ENCODE peak calls at places on chromosomes 11 and 22, in seven cellular contexts. M is cardiac muscle cell; G is mammary epithelial cell; U is body of pancreas; L is GM06990; J is dorsolateral prefrontal cortex; B is activated CD8-positive, alpha-beta T cell treated with anti-CD3 and anti-CD28 coated beads for 36 hours. O is an unnamed sample.

GRCh38 chr11:71342951-71343827 is 90.8 kb upstream of the SHANK2 start:
- DNase-seq in M (peak), G (peak), U (peak), L (no peak), J (peak), B (peak), O (peak)

GRCh38 chr22:50329236-50329635 is 2.4 kb upstream of the DENND6B start:
- DNase-seq in M (no peak), G (peak), U (no peak), L (no peak), J (no peak), B (peak), O (no peak)

GRCh38 chr11:120828847-120829246 is 195.1 kb upstream of the TBCEL start:
- DNase-seq in M (no peak), G (no peak), U (no peak), L (no peak), J (no peak), B (no peak), O (no peak)

GRCh38 chr11:6298605-6299004 is 21.7 kb downstream of the CAVIN3 start:
- DNase-seq in M (peak), G (peak), U (peak), L (no peak), J (no peak), B (peak), O (no peak)

GRCh38 chr11:64877390-64878222 is 815 bp downstream of the EHD1 start:
- DNase-seq in M (no peak), G (no peak), U (no peak), L (peak), J (peak), B (peak), O (peak)

GRCh38 chr11:3155691-3156258 is 9.3 kb downstream of the OSBPL5 start:
- DNase-seq in M (no peak), G (no peak), U (no peak), L (no peak), J (peak), B (no peak), O (no peak)

GRCh38 chr11:2581931-2582435 is 117.8 kb downstream of the KCNQ1OT1 start:
- DNase-seq in M (no peak), G (no peak), U (peak), L (no peak), J (no peak), B (no peak), O (no peak)

GRCh38 chr11:115612331-115612730 is 108.1 kb upstream of the CADM1 start:
- DNase-seq in M (no peak), G (no peak), U (no peak), L (no peak), J (no peak), B (no peak), O (no peak)

GRCh38 chr11:95451682-95452081 is 220.7 kb upstream of the SESN3 start:
- DNase-seq in M (no peak), G (peak), U (no peak), L (no peak), J (no peak), B (no peak), O (no peak)

GRCh38 chr11:122727101-122727929 is 71.8 kb downstream of the UBASH3B start:
- DNase-seq in M (no peak), G (no peak), U (no peak), L (no peak), J (no peak), B (peak), O (peak)

GRCh38 chr11:58923300-58923788 is 15.9 kb upstream of the GLYATL1 start:
- DNase-seq in M (peak), G (peak), U (no peak), L (no peak), J (no peak), B (peak), O (peak)

GRCh38 chr22:22883090-22883727 is 4.4 kb upstream of the IGLL5 start:
- DNase-seq in M (no peak), G (no peak), U (no peak), L (no peak), J (no peak), B (no peak), O (no peak)

GRCh38 chr22:20792966-20793332 is 19.0 kb downstream of the SERPIND1 start:
- DNase-seq in M (no peak), G (no peak), U (no peak), L (no peak), J (no peak), B (no peak), O (no peak)

GRCh38 chr11:32893091-32893946 is 708 bp downstream of the QSER1 start:
- DNase-seq in M (peak), G (peak), U (peak), L (peak), J (peak), B (peak), O (peak)

GRCh38 chr11:8809605-8810272 is 101.2 kb upstream of the AKIP1 start:
- DNase-seq in M (peak), G (no peak), U (peak), L (no peak), J (no peak), B (no peak), O (no peak)

GRCh38 chr11:134293119-134294113 is 17.2 kb downstream of the GLB1L3 start:
- DNase-seq in M (no peak), G (no peak), U (no peak), L (no peak), J (no peak), B (no peak), O (no peak)
- TF ChIP-seq CTCF in M (no peak), G (no peak), U (no peak), L (no peak), J (no peak), B (no peak), O (no peak)

GRCh38 chr11:87338046-87338639 is 300.4 kb downstream of the TMEM135 start:
- DNase-seq in M (no peak), G (no peak), U (no peak), L (no peak), J (no peak), B (no peak), O (no peak)
- TF ChIP-seq CTCF in M (no peak), G (no peak), U (no peak), L (no peak), J (no peak), B (no peak), O (no peak)

GRCh38 chr11:46446343-46446751 is 54.8 kb upstream of the CHRM4 start:
- DNase-seq in M (no peak), G (no peak), U (no peak), L (no peak), J (no peak), B (no peak), O (no peak)
- TF ChIP-seq CTCF in M (no peak), G (no peak), U (no peak), L (no peak), J (peak), B (no peak), O (peak)

DNA sequence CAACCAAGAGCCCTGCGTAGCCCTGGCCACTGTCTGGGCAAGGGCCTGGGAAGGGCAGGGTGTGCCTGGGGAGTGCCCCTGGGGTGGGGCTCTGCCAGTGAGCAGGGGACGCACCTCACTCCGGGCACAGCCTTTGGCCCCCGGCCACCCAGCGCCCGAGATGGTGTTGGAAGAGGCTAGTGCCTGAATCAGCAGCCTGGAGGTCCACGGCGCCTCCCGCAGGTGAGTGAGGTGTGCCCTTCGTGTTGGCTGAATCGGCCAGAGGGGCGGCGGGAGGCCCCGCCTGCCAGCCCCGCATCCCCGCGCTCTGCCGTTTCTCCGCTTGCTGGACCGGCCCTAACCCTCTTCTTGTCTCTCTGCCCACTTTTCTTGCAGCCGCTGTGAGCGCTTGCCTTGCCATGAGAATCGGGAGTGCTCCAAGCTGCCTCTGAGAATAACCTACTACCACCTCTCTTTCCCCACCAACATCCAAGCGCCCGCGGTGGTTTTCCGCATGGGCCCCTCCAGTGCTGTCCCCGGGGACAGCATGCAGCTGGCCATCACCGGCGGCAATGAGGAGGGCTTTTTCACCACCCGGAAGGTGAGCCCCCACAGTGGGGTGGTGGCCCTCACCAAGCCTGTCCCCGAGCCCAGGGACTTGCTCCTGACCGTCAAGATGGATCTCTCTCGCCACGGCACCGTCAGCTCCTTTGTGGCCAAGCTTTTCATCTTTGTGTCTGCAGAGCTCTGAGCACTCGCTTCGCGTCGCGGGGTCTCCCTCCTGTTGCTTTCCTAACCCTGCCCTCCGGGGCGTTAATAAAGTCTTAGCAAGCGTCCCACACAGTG is 60.1 kb downstream of the FBLN1 start:
- DNase-seq in M (no peak), G (no peak), U (no peak), L (no peak), J (no peak), B (no peak), O (no peak)
- TF ChIP-seq CTCF in M (no peak), G (no peak), U (no peak), L (no peak), J (no peak), B (no peak), O (no peak)

GRCh38 chr11:61486004-61486615 is 22.4 kb upstream of the LRRC10B start:
- DNase-seq in M (no peak), G (no peak), U (no peak), L (no peak), J (no peak), B (no peak), O (no peak)

GRCh38 chr11:61488651-61489291 is 19.8 kb upstream of the LRRC10B start:
- DNase-seq in M (peak), G (peak), U (peak), L (no peak), J (no peak), B (no peak), O (no peak)

GRCh38 chr11:61487342-61488025 is 21.1 kb upstream of the LRRC10B start:
- DNase-seq in M (no peak), G (no peak), U (no peak), L (no peak), J (no peak), B (no peak), O (no peak)

GRCh38 chr11:61485080-61485479 is 23.5 kb upstream of the LRRC10B start:
- DNase-seq in M (no peak), G (no peak), U (no peak), L (no peak), J (no peak), B (no peak), O (no peak)

GRCh38 chr11:61486779-61487178 is 21.8 kb upstream of the LRRC10B start:
- DNase-seq in M (no peak), G (peak), U (no peak), L (no peak), J (no peak), B (no peak), O (no peak)
- TF ChIP-seq CTCF in M (no peak), G (no peak), U (no peak), L (no peak), J (no peak), B (no peak), O (no peak)

DNA sequence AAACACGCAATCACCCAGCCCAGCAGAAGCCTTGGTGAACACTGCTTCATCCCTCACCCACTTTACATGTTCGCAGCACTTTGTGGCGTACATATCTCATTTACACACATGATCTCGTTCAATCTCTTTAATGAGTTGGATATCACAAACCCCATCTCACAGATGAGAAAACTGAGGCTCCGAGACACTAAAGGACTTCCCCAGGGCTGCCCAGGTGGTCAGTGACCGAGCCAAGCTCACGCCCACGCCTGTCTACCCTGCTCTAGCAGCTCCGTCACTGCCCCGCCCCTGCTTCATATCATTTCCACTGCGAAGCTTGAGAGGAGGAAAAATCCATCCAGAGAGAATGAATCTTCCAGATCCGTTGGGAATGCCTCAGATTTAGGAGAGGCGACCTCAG is 11.8 kb upstream of the DSCAML1 start:
- DNase-seq in M (no peak), G (peak), U (peak), L (no peak), J (no peak), B (no peak), O (no peak)
- TF ChIP-seq CTCF in M (no peak), G (no peak), U (no peak), L (no peak), J (no peak), B (no peak), O (no peak)

GRCh38 chr22:49322231-49322630 is 505.4 kb downstream of the BRD1 start:
- DNase-seq in M (no peak), G (no peak), U (no peak), L (no peak), J (peak), B (no peak), O (no peak)

GRCh38 chr22:49321477-49322055 is 506.1 kb downstream of the BRD1 start:
- DNase-seq in M (no peak), G (no peak), U (no peak), L (no peak), J (peak), B (no peak), O (no peak)

GRCh38 chr22:49312601-49313000 is 515.1 kb downstream of the BRD1 start:
- DNase-seq in M (no peak), G (no peak), U (no peak), L (no peak), J (no peak), B (no peak), O (no peak)

GRCh38 chr22:49320714-49321476 is 506.8 kb downstream of the BRD1 start:
- DNase-seq in M (no peak), G (no peak), U (no peak), L (no peak), J (peak), B (no peak), O (no peak)

GRCh38 chr22:49317369-49317768 is 510.3 kb downstream of the BRD1 start:
- DNase-seq in M (no peak), G (no peak), U (no peak), L (no peak), J (no peak), B (no peak), O (no peak)
- TF ChIP-seq CTCF in M (no peak), G (no peak), U (no peak), L (no peak), J (no peak), B (no peak), O (no peak)

O was measured in GM20000.